ENCODE peak calls at places on chromosomes 7 and 10, in four cellular contexts. D, M, B and P are unnamed samples.

GRCh38 chr10:5775705-5776104 is 37.5 kb downstream of the GDI2 start:
- DNase-seq in D (no peak), M (no peak), B (no peak), P (no peak)

GRCh38 chr10:50396491-50397311 is 145.4 kb upstream of the ASAH2 start:
- DNase-seq in D (no peak), M (no peak), B (no peak), P (peak; percentile 75)

GRCh38 chr10:112375721-112376577 is 2.0 kb downstream of the ACSL5 start:
- DNase-seq in D (no peak), M (no peak), B (peak; percentile 48), P (no peak)

GRCh38 chr10:49679480-49679893 is at the start of gene C10orf53:
- DNase-seq in D (peak; percentile 95), M (peak; percentile 78), B (no peak), P (peak; percentile 87)

GRCh38 chr7:106566672-106567071 is 94.3 kb downstream of the CCDC71L start:
- DNase-seq in D (no peak), M (no peak), B (no peak), P (no peak)

GRCh38 chr10:93945814-93946213 is 47.9 kb upstream of the PLCE1 start:
- DNase-seq in D (no peak), M (no peak), B (no peak), P (no peak)

GRCh38 chr7:151633516-151633812 is 113.8 kb upstream of the RHEB start:
- DNase-seq in D (no peak), M (no peak), B (no peak), P (no peak)

GRCh38 chr7:141028767-141029166 is 14.0 kb upstream of the MRPS33 start:
- DNase-seq in D (no peak), M (no peak), B (no peak), P (no peak)

GRCh38 chr10:50788951-50789904 is 49.5 kb downstream of the ASAH2B start:
- DNase-seq in D (peak; percentile 24), M (no peak), B (no peak), P (peak; percentile 39)

GRCh38 chr7:39659356-39660013 is 36.1 kb downstream of the RALA start:
- DNase-seq in D (no peak), M (no peak), B (no peak), P (no peak)

GRCh38 chr7:391411-391951 is 101.5 kb downstream of the FOXL3 start:
- DNase-seq in D (peak; percentile 39), M (no peak), B (no peak), P (no peak)

GRCh38 chr7:106285801-106286492 is 1.2 kb upstream of the NAMPT start:
- DNase-seq in D (no peak), M (no peak), B (peak; percentile 87), P (no peak)

GRCh38 chr10:26697922-26698608 is 564 bp downstream of the PDSS1 start:
- DNase-seq in D (peak; percentile 44), M (no peak), B (no peak), P (no peak)
- TF ChIP-seq USF1 in D (no peak), M (no peak), B (no peak), P (peak; percentile 34)

DNA sequence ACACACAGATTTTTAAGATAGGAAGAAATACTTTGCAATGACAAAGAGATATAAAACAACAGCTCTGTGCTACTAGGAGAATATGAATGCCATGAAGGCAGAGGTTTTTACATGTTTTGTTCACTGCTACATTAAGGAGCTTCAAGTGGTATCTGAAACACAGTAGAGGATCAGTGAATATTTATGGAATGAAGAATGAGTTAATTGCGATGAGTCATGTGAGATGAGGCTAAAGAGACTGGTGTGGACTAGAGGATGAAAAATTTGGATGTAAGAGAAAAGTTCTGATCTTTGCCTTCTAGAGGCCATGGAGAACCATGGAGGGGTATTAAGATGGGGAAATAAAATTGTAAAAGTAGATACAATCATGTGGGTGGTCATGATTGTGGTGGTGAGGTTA is 434.2 kb downstream of the PHTF2 start:
- DNase-seq in D (no peak), M (no peak), B (no peak), P (no peak)
- TF ChIP-seq USF2 in D (no peak), M (no peak), B (no peak), P (no peak)

DNA sequence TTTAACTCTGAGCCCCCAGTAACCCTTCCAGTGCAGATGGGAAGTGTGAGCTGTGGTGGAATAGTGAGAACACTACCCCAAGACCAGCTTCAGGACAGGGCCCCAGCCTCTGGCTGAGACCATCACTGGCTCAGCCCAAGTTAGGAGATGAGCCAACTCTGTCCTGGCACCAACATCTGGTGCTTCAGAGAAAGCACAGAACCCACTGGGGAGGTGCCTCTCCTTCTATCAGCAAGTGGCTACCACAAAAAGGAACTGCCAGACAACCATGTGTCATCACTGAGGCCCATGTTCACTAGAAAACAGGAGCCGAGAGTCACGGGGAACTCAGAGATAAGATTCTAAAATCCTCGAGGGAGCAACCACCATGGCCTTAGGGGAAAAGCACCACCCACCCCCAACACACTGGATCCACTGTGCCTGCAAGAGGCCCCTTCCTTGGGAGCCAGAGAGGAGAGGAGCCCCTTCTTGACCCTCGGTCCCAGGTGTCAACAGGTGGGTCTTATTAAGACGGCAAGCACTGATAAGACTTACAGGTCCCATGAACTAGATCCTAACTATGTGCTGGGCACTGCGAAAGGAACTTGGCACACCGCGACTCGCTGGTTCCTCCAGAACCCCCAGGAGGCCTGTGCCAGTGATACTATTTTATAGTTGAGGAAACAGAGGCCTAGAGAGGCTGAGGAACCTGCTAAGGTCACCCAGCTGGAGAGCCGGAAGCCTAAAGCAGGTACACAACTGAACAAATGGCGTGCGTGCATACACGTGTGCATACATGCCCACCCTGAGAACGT is 102.7 kb downstream of the FAM53B start:
- DNase-seq in D (peak; percentile 65), M (no peak), B (peak; percentile 32), P (peak; percentile 48)
- TF ChIP-seq USF1 in D (no peak), M (no peak), B (no peak), P (no peak)

GRCh38 chr7:69778138-69778537 is 179.9 kb downstream of the AUTS2 start:
- DNase-seq in D (no peak), M (no peak), B (no peak), P (no peak)

GRCh38 chr7:69781412-69781846 is 183.2 kb downstream of the AUTS2 start:
- DNase-seq in D (no peak), M (no peak), B (no peak), P (no peak)

GRCh38 chr7:69776611-69777010 is 178.3 kb downstream of the AUTS2 start:
- DNase-seq in D (no peak), M (no peak), B (no peak), P (no peak)

GRCh38 chr7:69782917-69783684 is 184.8 kb downstream of the AUTS2 start:
- DNase-seq in D (no peak), M (no peak), B (no peak), P (no peak)

DNA sequence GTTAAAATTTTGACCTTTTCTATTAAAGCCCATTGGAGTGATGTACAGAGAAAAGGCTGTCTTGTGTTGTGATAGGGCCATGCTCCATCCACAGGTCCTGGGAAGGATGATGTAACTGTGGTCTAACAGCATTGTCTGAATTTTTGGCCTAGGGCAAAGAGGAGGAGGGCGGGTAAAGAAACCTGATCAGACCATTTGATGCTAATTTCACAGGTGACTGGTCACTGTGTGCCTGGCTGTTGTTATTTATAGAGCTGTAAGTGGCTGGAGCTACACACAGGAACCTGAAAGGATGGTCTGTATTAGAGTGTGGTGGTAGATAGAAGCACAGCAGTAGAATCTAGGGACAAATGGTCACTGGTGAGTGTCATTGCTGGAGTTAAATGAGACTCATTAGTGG is 182.1 kb downstream of the AUTS2 start:
- DNase-seq in D (no peak), M (peak; percentile 36), B (no peak), P (no peak)
- TF ChIP-seq USF2 in D (no peak), M (no peak), B (no peak), P (no peak)

DNA sequence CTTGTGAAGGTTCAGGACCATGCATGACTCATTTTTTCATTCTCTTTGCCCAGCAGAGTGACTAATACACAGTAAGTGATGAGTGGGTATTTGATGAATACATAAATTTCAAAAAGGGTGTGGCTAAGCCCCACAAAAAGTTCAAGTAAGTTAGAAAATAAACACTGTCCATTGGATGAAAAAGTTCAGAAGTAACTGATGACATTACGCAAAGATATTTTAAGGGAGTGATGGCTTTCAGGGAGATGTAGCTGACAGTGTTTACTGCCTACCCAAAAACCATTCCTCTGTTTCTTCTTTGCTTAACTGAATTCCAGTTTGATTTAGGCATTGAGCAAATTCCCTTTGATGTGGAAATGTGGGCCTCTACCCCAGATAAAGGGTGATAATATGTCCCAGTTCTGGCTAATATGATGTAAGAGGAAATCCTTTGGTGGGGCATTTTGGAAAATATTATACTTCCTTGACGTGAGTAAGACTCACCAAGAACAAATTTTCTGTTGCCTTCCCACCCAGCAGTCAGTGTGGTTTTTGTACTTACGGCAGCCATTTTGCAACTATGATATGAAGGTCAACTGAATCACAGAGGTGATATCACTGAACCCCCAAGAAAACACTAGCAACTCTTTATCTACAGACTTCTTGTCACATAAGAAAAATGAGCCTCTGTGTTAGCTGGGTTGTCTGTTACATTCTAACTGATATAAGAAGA is 29.0 kb upstream of the EBLN1 start:
- DNase-seq in D (no peak), M (no peak), B (no peak), P (no peak)
- TF ChIP-seq USF1 in D (no peak), M (no peak), B (no peak), P (no peak)

GRCh38 chr10:23522345-23522744 is 83.5 kb downstream of the OTUD1 start:
- DNase-seq in D (no peak), M (no peak), B (no peak), P (no peak)
- TF ChIP-seq USF2 in D (no peak), M (no peak), B (no peak), P (no peak)

GRCh38 chr10:71218833-71219120 is 6.4 kb downstream of the UNC5B start:
- DNase-seq in D (no peak), M (no peak), B (no peak), P (no peak)

GRCh38 chr10:71218046-71218832 is 5.9 kb downstream of the UNC5B start:
- DNase-seq in D (no peak), M (no peak), B (no peak), P (no peak)

GRCh38 chr10:71221586-71222202 is 9.3 kb downstream of the UNC5B start:
- DNase-seq in D (no peak), M (no peak), B (no peak), P (no peak)

GRCh38 chr10:71220689-71221540 is 8.5 kb downstream of the UNC5B start:
- DNase-seq in D (no peak), M (no peak), B (no peak), P (no peak)

DNA sequence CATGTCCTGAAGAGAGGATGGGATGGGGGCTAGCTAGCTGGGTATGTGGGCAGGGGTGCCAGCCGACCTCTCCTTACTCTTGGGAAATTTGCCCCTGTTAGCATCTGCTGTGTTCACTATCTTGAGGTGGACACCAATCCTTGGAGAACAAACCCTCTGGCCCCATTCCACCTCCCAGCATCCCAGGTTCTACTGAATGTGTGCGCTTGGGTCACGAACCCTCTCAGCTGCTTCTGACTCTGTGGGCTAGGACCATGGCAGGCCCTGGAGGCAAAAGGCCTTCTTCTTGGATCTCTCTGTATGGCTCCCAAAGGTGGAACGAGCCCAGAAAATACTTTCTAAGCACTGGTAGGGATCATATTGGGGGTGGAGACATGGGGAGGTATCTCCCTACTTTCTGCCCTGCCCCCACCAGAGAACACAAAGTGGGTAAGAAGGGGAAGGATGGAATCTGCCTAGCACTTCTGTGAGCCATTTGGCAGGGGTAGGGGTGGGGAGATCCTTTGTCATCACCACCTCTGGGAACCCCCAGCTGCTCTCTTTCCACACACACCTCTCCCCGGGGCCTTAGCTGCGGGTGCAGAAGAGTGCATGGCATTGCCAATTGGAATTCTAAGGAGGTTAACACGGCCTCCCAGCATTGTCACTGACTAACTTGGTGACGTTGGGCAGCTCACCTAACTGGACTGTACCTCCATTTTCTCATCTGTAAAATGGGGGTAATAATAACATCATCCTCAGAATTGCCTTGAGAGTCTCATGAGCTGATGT is 7.7 kb downstream of the UNC5B start:
- DNase-seq in D (no peak), M (no peak), B (no peak), P (no peak)
- TF ChIP-seq USF1 in D (no peak), M (no peak), B (no peak), P (no peak)